ENCODE peak calls at places on chromosome 2, in nine cellular contexts. One of them, this sample, is unnamed.

GRCh38 chr2:237380768-237381167 is 33.2 kb downstream of the COL6A3 start:
- DNase-seq in GM23338: no peak
- DNase-seq in K562: no peak
- DNase-seq in stomach: no peak
- DNase-seq in H1: no peak
- DNase-seq in SK-N-SH: no peak
- DNase-seq in breast epithelium: no peak
- DNase-seq in transverse colon: no peak
- DNase-seq in GM12892: no peak
- DNase-seq in this sample: no peak

GRCh38 chr2:157221394-157221988 is 36.0 kb upstream of the GALNT5 start:
- DNase-seq in GM23338: no peak
- DNase-seq in K562: peak; percentile 74
- DNase-seq in stomach: no peak
- DNase-seq in H1: no peak
- DNase-seq in SK-N-SH: no peak
- DNase-seq in breast epithelium: no peak
- DNase-seq in transverse colon: no peak
- DNase-seq in GM12892: no peak
- DNase-seq in this sample: no peak

GRCh38 chr2:26609839-26610277 is 31.3 kb downstream of the CIB4 start:
- DNase-seq in GM23338: no peak
- DNase-seq in K562: no peak
- DNase-seq in stomach: no peak
- DNase-seq in H1: no peak
- DNase-seq in SK-N-SH: no peak
- DNase-seq in breast epithelium: no peak
- DNase-seq in transverse colon: no peak
- DNase-seq in GM12892: no peak
- DNase-seq in this sample: no peak

GRCh38 chr2:198807131-198807530 is 650.6 kb downstream of the SATB2 start:
- DNase-seq in GM23338: no peak
- DNase-seq in K562: no peak
- DNase-seq in stomach: no peak
- DNase-seq in H1: no peak
- DNase-seq in SK-N-SH: no peak
- DNase-seq in breast epithelium: no peak
- DNase-seq in transverse colon: no peak
- DNase-seq in GM12892: no peak
- DNase-seq in this sample: no peak

GRCh38 chr2:236665572-236666118 is 96.0 kb downstream of the ACKR3 start:
- DNase-seq in GM23338: no peak
- DNase-seq in K562: no peak
- DNase-seq in stomach: no peak
- DNase-seq in H1: no peak
- DNase-seq in SK-N-SH: no peak
- DNase-seq in breast epithelium: no peak
- DNase-seq in transverse colon: no peak
- DNase-seq in GM12892: no peak
- DNase-seq in this sample: no peak

GRCh38 chr2:188773075-188773474 is 201.1 kb upstream of the COL3A1 start:
- DNase-seq in GM23338: no peak
- DNase-seq in K562: no peak
- DNase-seq in stomach: no peak
- DNase-seq in H1: no peak
- DNase-seq in SK-N-SH: no peak
- DNase-seq in breast epithelium: no peak
- DNase-seq in transverse colon: no peak
- DNase-seq in GM12892: no peak
- DNase-seq in this sample: no peak

GRCh38 chr2:43082111-43082877 is 144.1 kb downstream of the ZFP36L2 start:
- DNase-seq in GM23338: no peak
- DNase-seq in K562: no peak
- DNase-seq in stomach: no peak
- DNase-seq in H1: no peak
- DNase-seq in SK-N-SH: peak; percentile 96
- DNase-seq in breast epithelium: no peak
- DNase-seq in transverse colon: no peak
- DNase-seq in GM12892: no peak
- DNase-seq in this sample: no peak

GRCh38 chr2:45895477-45895876 is 244.0 kb downstream of the PRKCE start:
- DNase-seq in GM23338: no peak
- DNase-seq in K562: no peak
- DNase-seq in stomach: no peak
- DNase-seq in H1: no peak
- DNase-seq in SK-N-SH: no peak
- DNase-seq in breast epithelium: no peak
- DNase-seq in transverse colon: no peak
- DNase-seq in GM12892: no peak
- DNase-seq in this sample: no peak

GRCh38 chr2:8234757-8235374 is 447.0 kb upstream of the ID2 start:
- DNase-seq in GM23338: no peak
- DNase-seq in K562: no peak
- DNase-seq in stomach: no peak
- DNase-seq in H1: no peak
- DNase-seq in SK-N-SH: no peak
- DNase-seq in breast epithelium: no peak
- DNase-seq in transverse colon: no peak
- DNase-seq in GM12892: no peak
- DNase-seq in this sample: no peak

GRCh38 chr2:179521944-179522343 is 257.3 kb upstream of the SESTD1 start:
- DNase-seq in GM23338: no peak
- DNase-seq in K562: no peak
- DNase-seq in stomach: no peak
- DNase-seq in H1: no peak
- DNase-seq in SK-N-SH: no peak
- DNase-seq in breast epithelium: no peak
- DNase-seq in transverse colon: no peak
- DNase-seq in GM12892: no peak
- DNase-seq in this sample: no peak

GRCh38 chr2:169757778-169758177 is 24.1 kb downstream of the KLHL23 start:
- DNase-seq in GM23338: no peak
- DNase-seq in K562: no peak
- DNase-seq in stomach: no peak
- DNase-seq in H1: no peak
- DNase-seq in SK-N-SH: no peak
- DNase-seq in breast epithelium: no peak
- DNase-seq in transverse colon: no peak
- DNase-seq in GM12892: no peak
- DNase-seq in this sample: no peak

GRCh38 chr2:209476367-209477191 is 52.7 kb downstream of the MAP2 start:
- DNase-seq in GM23338: no peak
- DNase-seq in K562: no peak
- DNase-seq in stomach: peak; percentile 32
- DNase-seq in H1: no peak
- DNase-seq in SK-N-SH: no peak
- DNase-seq in breast epithelium: no peak
- DNase-seq in transverse colon: no peak
- DNase-seq in GM12892: no peak
- DNase-seq in this sample: peak; percentile 70
- TF ChIP-seq POLR2AphosphoS5 in GM23338: no peak
- TF ChIP-seq POLR2AphosphoS5 in K562: no peak
- TF ChIP-seq POLR2AphosphoS5 in stomach: no peak
- TF ChIP-seq POLR2AphosphoS5 in H1: no peak
- TF ChIP-seq POLR2AphosphoS5 in SK-N-SH: peak; percentile 17
- TF ChIP-seq POLR2AphosphoS5 in breast epithelium: no peak
- TF ChIP-seq POLR2AphosphoS5 in transverse colon: no peak
- TF ChIP-seq POLR2AphosphoS5 in GM12892: no peak
- TF ChIP-seq POLR2AphosphoS5 in this sample: no peak

GRCh38 chr2:28068098-28068497 is 177.6 kb downstream of the BABAM2 start:
- DNase-seq in GM23338: no peak
- DNase-seq in K562: no peak
- DNase-seq in stomach: no peak
- DNase-seq in H1: no peak
- DNase-seq in SK-N-SH: no peak
- DNase-seq in breast epithelium: no peak
- DNase-seq in transverse colon: no peak
- DNase-seq in GM12892: no peak
- DNase-seq in this sample: no peak
- TF ChIP-seq POLR2AphosphoS5 in GM23338: no peak
- TF ChIP-seq POLR2AphosphoS5 in K562: no peak
- TF ChIP-seq POLR2AphosphoS5 in stomach: no peak
- TF ChIP-seq POLR2AphosphoS5 in H1: no peak
- TF ChIP-seq POLR2AphosphoS5 in SK-N-SH: no peak
- TF ChIP-seq POLR2AphosphoS5 in breast epithelium: no peak
- TF ChIP-seq POLR2AphosphoS5 in transverse colon: no peak
- TF ChIP-seq POLR2AphosphoS5 in GM12892: no peak
- TF ChIP-seq POLR2AphosphoS5 in this sample: no peak

GRCh38 chr2:102427249-102427648 is 4.3 kb downstream of the IL18RAP start:
- DNase-seq in GM23338: no peak
- DNase-seq in K562: no peak
- DNase-seq in stomach: no peak
- DNase-seq in H1: no peak
- DNase-seq in SK-N-SH: no peak
- DNase-seq in breast epithelium: no peak
- DNase-seq in transverse colon: no peak
- DNase-seq in GM12892: no peak
- DNase-seq in this sample: no peak

GRCh38 chr2:102423368-102423767 is 408 bp downstream of the IL18RAP start:
- DNase-seq in GM23338: no peak
- DNase-seq in K562: no peak
- DNase-seq in stomach: no peak
- DNase-seq in H1: no peak
- DNase-seq in SK-N-SH: no peak
- DNase-seq in breast epithelium: no peak
- DNase-seq in transverse colon: no peak
- DNase-seq in GM12892: no peak
- DNase-seq in this sample: no peak

GRCh38 chr2:102425441-102426132 is 2.6 kb downstream of the IL18RAP start:
- DNase-seq in GM23338: no peak
- DNase-seq in K562: no peak
- DNase-seq in stomach: no peak
- DNase-seq in H1: no peak
- DNase-seq in SK-N-SH: no peak
- DNase-seq in breast epithelium: no peak
- DNase-seq in transverse colon: no peak
- DNase-seq in GM12892: no peak
- DNase-seq in this sample: no peak

GRCh38 chr2:102422910-102423309 is at the start of gene IL18RAP:
- DNase-seq in GM23338: no peak
- DNase-seq in K562: no peak
- DNase-seq in stomach: no peak
- DNase-seq in H1: no peak
- DNase-seq in SK-N-SH: no peak
- DNase-seq in breast epithelium: no peak
- DNase-seq in transverse colon: no peak
- DNase-seq in GM12892: no peak
- DNase-seq in this sample: no peak

GRCh38 chr2:102424754-102425153 is 1.8 kb downstream of the IL18RAP start:
- DNase-seq in GM23338: no peak
- DNase-seq in K562: no peak
- DNase-seq in stomach: no peak
- DNase-seq in H1: no peak
- DNase-seq in SK-N-SH: no peak
- DNase-seq in breast epithelium: no peak
- DNase-seq in transverse colon: no peak
- DNase-seq in GM12892: no peak
- DNase-seq in this sample: no peak
- TF ChIP-seq POLR2AphosphoS5 in GM23338: no peak
- TF ChIP-seq POLR2AphosphoS5 in K562: no peak
- TF ChIP-seq POLR2AphosphoS5 in stomach: no peak
- TF ChIP-seq POLR2AphosphoS5 in H1: no peak
- TF ChIP-seq POLR2AphosphoS5 in SK-N-SH: no peak
- TF ChIP-seq POLR2AphosphoS5 in breast epithelium: no peak
- TF ChIP-seq POLR2AphosphoS5 in transverse colon: no peak
- TF ChIP-seq POLR2AphosphoS5 in GM12892: no peak
- TF ChIP-seq POLR2AphosphoS5 in this sample: no peak

DNA sequence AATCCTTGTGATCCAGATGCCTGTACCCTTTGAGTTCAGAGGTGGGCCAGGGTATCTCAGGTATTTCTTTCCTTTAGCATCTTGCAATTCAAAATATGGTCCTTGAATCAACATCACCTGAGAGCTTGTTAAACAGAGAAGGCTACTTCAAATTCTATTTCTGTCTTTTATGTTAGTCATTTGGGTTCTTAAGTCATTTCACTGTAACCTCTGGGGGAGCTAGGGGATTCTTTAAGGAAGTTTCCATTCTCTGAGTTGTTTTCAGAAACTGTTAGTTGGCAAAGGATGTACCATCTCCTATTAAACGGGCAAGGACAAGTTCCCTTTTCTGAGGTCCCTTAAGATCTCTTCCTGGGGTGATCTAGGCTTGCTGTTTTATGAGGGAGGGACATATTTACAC is 16.6 kb downstream of the CFLAR start:
- DNase-seq in GM23338: no peak
- DNase-seq in K562: no peak
- DNase-seq in stomach: no peak
- DNase-seq in H1: no peak
- DNase-seq in SK-N-SH: no peak
- DNase-seq in breast epithelium: no peak
- DNase-seq in transverse colon: no peak
- DNase-seq in GM12892: no peak
- DNase-seq in this sample: no peak
- TF ChIP-seq POLR2AphosphoS5 in GM23338: no peak
- TF ChIP-seq POLR2AphosphoS5 in K562: no peak
- TF ChIP-seq POLR2AphosphoS5 in stomach: no peak
- TF ChIP-seq POLR2AphosphoS5 in H1: no peak
- TF ChIP-seq POLR2AphosphoS5 in SK-N-SH: no peak
- TF ChIP-seq POLR2AphosphoS5 in breast epithelium: no peak
- TF ChIP-seq POLR2AphosphoS5 in transverse colon: no peak
- TF ChIP-seq POLR2AphosphoS5 in GM12892: no peak
- TF ChIP-seq POLR2AphosphoS5 in this sample: no peak

GRCh38 chr2:100818606-100819364 is 1.2 kb upstream of the NPAS2 start:
- DNase-seq in GM23338: peak; percentile 80
- DNase-seq in K562: no peak
- DNase-seq in stomach: peak; percentile 82
- DNase-seq in H1: no peak
- DNase-seq in SK-N-SH: peak; percentile 66
- DNase-seq in breast epithelium: peak; percentile 71
- DNase-seq in transverse colon: peak; percentile 71
- DNase-seq in GM12892: peak; percentile 16
- DNase-seq in this sample: peak; percentile 85
- TF ChIP-seq POLR2AphosphoS5 in GM23338: no peak
- TF ChIP-seq POLR2AphosphoS5 in K562: no peak
- TF ChIP-seq POLR2AphosphoS5 in stomach: peak; percentile 78
- TF ChIP-seq POLR2AphosphoS5 in H1: no peak
- TF ChIP-seq POLR2AphosphoS5 in SK-N-SH: peak; percentile 26
- TF ChIP-seq POLR2AphosphoS5 in breast epithelium: peak; percentile 36
- TF ChIP-seq POLR2AphosphoS5 in transverse colon: peak; percentile 59
- TF ChIP-seq POLR2AphosphoS5 in GM12892: no peak
- TF ChIP-seq POLR2AphosphoS5 in this sample: peak; percentile 60

DNA sequence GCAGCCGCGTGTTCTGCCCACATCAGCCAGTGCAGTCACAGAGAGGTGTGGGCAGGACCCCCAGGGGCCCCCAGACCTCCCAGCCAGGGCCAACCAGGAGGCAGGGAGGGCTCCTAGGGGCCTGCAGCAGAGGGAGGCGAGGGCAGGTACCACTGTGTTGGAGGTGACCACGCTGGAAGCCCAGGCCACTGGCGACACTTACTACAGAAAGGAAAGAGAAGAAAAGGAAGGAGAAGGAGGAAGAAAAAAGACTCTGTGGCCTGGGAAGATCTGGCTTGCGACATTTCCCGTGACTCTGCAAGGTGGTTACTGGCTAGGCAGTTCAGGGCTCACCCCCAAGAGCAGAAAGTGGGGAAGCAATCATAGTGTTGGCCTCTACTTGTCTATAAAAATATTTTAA is 98.1 kb upstream of the BCL2L11 start:
- DNase-seq in GM23338: no peak
- DNase-seq in K562: no peak
- DNase-seq in stomach: no peak
- DNase-seq in H1: no peak
- DNase-seq in SK-N-SH: no peak
- DNase-seq in breast epithelium: no peak
- DNase-seq in transverse colon: no peak
- DNase-seq in GM12892: no peak
- DNase-seq in this sample: no peak
- TF ChIP-seq POLR2AphosphoS5 in GM23338: no peak
- TF ChIP-seq POLR2AphosphoS5 in K562: no peak
- TF ChIP-seq POLR2AphosphoS5 in stomach: no peak
- TF ChIP-seq POLR2AphosphoS5 in H1: no peak
- TF ChIP-seq POLR2AphosphoS5 in SK-N-SH: no peak
- TF ChIP-seq POLR2AphosphoS5 in breast epithelium: no peak
- TF ChIP-seq POLR2AphosphoS5 in transverse colon: no peak
- TF ChIP-seq POLR2AphosphoS5 in GM12892: no peak
- TF ChIP-seq POLR2AphosphoS5 in this sample: no peak